ENCODE peak calls at places on chromosomes 2 and 18, in seven cellular contexts. N is upper lobe of left lung; Z is WTC11; L is A549; T is AG04450; S is activated CD8-positive, alpha-beta T cell treated with anti-CD3 and anti-CD28 coated beads for 36 hours; W is astrocyte of the spinal cord. Y is an unnamed sample.

GRCh38 chr2:132776271-132776670 is 106.3 kb upstream of the LYPD1 start:
- DNase-seq in L (no peak), S (no peak), W (no peak), N (no peak), Z (no peak), T (no peak), Y (no peak)

GRCh38 chr2:30990736-30991135 is 147.5 kb downstream of the GALNT14 start:
- DNase-seq in S (no peak), N (no peak), W (no peak), T (no peak), Z (no peak), L (no peak), Y (no peak)

GRCh38 chr2:236828002-236828401 is 257.7 kb upstream of the COPS8 start:
- DNase-seq in W (no peak), S (no peak), Z (no peak), T (no peak), L (no peak), N (peak; percentile 11), Y (no peak)

GRCh38 chr2:26073830-26074229 is 39.9 kb downstream of the RAB10 start:
- DNase-seq in L (no peak), S (no peak), N (no peak), Z (no peak), W (no peak), T (no peak), Y (no peak)

GRCh38 chr18:10436160-10436559 is 18.3 kb upstream of the APCDD1 start:
- DNase-seq in Z (no peak), T (no peak), N (no peak), W (no peak), S (no peak), L (no peak), Y (no peak)

GRCh38 chr2:227774011-227774624 is 28.4 kb downstream of the SCYGR8 start:
- DNase-seq in L (no peak), N (peak; percentile 33), Z (peak; percentile 28), W (no peak), T (no peak), S (peak; percentile 30), Y (no peak)

GRCh38 chr2:107001964-107002696 is 116.2 kb upstream of the ST6GAL2 start:
- DNase-seq in L (peak; percentile 47), T (peak; percentile 6), Z (no peak), N (no peak), S (no peak), W (peak; percentile 84), Y (no peak)

GRCh38 chr2:182038579-182038978 is 52.9 kb downstream of the PPP1R1C start:
- DNase-seq in L (peak; percentile 10), T (no peak), Z (no peak), S (no peak), N (no peak), W (peak; percentile 56), Y (no peak)

GRCh38 chr2:223837290-223838061 is at the start of gene AP1S3:
- DNase-seq in S (peak; percentile 79), N (peak; percentile 82), L (peak; percentile 87), Z (peak; percentile 90), W (peak; percentile 49), T (no peak), Y (peak; percentile 76)
- TF ChIP-seq CTCF in S (no peak), N (peak; percentile 14), L (peak; percentile 28), Z (no peak), W (peak; percentile 5), T (no peak), Y (no peak)

GRCh38 chr2:173223880-173224279 is 130.8 kb upstream of the CDCA7 start:
- DNase-seq in W (no peak), N (no peak), S (no peak), Z (no peak), T (no peak), L (no peak), Y (no peak)
- TF ChIP-seq CTCF in W (no peak), N (no peak), S (no peak), Z (no peak), T (no peak), L (no peak), Y (no peak)

GRCh38 chr2:16291226-16291625 is 350.9 kb downstream of the MYCN start:
- DNase-seq in N (no peak), Z (no peak), S (no peak), W (no peak), T (no peak), L (no peak), Y (no peak)
- TF ChIP-seq CTCF in N (no peak), Z (no peak), S (no peak), W (no peak), T (no peak), L (no peak), Y (no peak)

GRCh38 chr2:223735659-223736244 is 101.6 kb downstream of the AP1S3 start:
- DNase-seq in W (peak; percentile 80), S (no peak), L (no peak), T (peak; percentile 54), N (no peak), Z (no peak), Y (no peak)

GRCh38 chr2:223734346-223734745 is 103.0 kb downstream of the AP1S3 start:
- DNase-seq in T (no peak), N (no peak), L (no peak), S (no peak), W (no peak), Z (no peak), Y (no peak)

GRCh38 chr2:223736488-223736887 is 100.9 kb downstream of the AP1S3 start:
- DNase-seq in L (no peak), S (no peak), Z (no peak), W (no peak), T (no peak), N (no peak), Y (no peak)

GRCh38 chr2:223735035-223735640 is 102.2 kb downstream of the AP1S3 start:
- DNase-seq in W (no peak), S (no peak), Z (no peak), N (no peak), T (no peak), L (no peak), Y (no peak)

GRCh38 chr2:223737207-223737606 is 100.2 kb downstream of the AP1S3 start:
- DNase-seq in Z (no peak), S (no peak), L (no peak), N (no peak), W (no peak), T (no peak), Y (no peak)
- TF ChIP-seq CTCF in Z (no peak), S (no peak), L (no peak), N (no peak), W (no peak), T (no peak), Y (no peak)

GRCh38 chr18:76808561-76808960 is 13.8 kb upstream of the ZNF236 start:
- DNase-seq in L (no peak), N (no peak), T (no peak), Z (no peak), S (no peak), W (no peak), Y (no peak)
- TF ChIP-seq CTCF in L (no peak), N (no peak), T (no peak), Z (no peak), S (no peak), W (no peak), Y (no peak)

DNA sequence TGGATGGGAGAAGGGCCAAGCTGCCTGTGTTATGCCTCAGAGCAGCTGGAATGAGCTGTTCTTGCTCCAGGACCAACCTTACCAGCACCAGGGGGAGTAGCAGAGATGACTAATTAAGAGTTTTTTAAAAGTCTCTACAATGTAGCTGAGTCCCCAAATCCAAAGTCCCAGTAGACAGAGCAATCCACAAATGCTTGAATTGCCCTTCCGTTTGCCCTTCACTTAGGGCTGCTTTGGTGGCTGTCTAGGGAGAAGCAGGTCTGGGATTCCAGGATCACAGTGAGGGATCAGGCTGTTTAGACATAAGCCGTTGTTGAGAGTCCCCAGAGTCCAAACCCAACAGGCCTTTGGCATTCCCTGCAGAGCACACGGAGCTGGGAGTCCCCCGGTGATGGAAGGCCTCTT is 59.4 kb downstream of the RHOB start:
- DNase-seq in S (no peak), N (no peak), Z (no peak), L (no peak), W (peak; percentile 60), T (peak; percentile 23), Y (no peak)
- TF ChIP-seq CTCF in S (no peak), N (no peak), Z (no peak), L (no peak), W (peak; percentile 37), T (peak; percentile 54), Y (no peak)

GRCh38 chr18:21747268-21747667 is 6.7 kb downstream of the MIB1 start:
- DNase-seq in N (no peak), T (no peak), Z (no peak), S (no peak), W (no peak), L (no peak), Y (no peak)

GRCh38 chr18:21747764-21748693 is 7.4 kb downstream of the MIB1 start:
- DNase-seq in S (no peak), W (no peak), L (no peak), N (no peak), T (no peak), Z (no peak), Y (no peak)

GRCh38 chr18:21743166-21743831 is 2.7 kb downstream of the MIB1 start:
- DNase-seq in S (no peak), W (no peak), T (no peak), N (no peak), Z (no peak), L (no peak), Y (no peak)

GRCh38 chr18:21742323-21742687 is 1.7 kb downstream of the MIB1 start:
- DNase-seq in S (peak; percentile 23), W (no peak), L (no peak), Z (no peak), N (no peak), T (no peak), Y (no peak)

DNA sequence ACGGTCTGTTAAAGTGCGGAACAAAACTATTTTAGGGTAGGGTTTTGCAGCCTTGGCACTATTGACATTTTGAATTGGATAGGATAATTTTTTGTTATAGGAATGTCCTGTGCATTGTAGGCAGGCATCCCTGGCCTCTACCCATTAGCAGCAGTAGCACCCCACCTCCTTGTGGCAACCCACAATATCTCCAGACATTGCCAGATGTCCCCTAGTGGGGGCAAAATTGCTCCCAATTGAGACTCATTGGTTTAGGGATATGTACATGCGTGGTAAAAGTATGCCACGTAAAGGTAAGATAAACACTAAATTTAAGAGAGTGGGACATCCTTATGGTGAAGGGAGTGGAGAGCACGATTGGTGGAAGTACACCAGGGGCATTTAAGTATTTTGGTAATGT is 4.6 kb downstream of the MIB1 start:
- DNase-seq in Z (no peak), W (no peak), N (no peak), T (no peak), L (no peak), S (no peak), Y (no peak)
- TF ChIP-seq CTCF in Z (no peak), W (no peak), N (no peak), T (no peak), L (no peak), S (no peak), Y (no peak)

DNA sequence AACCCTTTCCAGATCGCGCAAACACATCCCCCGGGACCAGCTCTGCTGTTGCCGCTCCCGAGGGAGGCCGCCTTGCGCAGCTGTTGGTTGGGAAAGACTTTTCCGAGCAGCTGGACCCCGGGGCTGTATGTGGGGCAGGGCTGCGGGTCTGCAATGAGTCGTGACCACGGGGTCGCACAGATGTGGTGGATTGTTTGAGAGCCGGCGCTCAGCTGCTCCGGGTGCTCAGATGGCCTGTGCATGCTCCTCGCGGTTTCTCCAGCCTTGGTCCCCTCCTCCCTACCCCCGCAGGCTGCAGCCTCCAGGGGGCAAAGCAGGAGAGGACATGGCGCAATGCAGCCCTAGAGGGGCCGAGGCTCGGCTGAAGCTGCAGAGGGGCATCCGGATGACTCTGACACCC is 105.2 kb upstream of the OTOS start:
- DNase-seq in Z (no peak), N (no peak), S (no peak), T (no peak), W (no peak), L (no peak), Y (no peak)
- TF ChIP-seq CTCF in Z (no peak), N (no peak), S (no peak), T (no peak), W (no peak), L (no peak), Y (no peak)

GRCh38 chr18:29436459-29436858 is 1259.5 kb upstream of the CDH2 start:
- DNase-seq in S (no peak), Z (no peak), L (no peak), N (no peak), W (no peak), T (no peak), Y (no peak)
- TF ChIP-seq CTCF in S (no peak), Z (no peak), L (no peak), N (no peak), W (no peak), T (no peak), Y (no peak)